ENCODE peak calls at places on chromosomes 4 and X, in six cellular contexts. Y is left cardiac atrium, D is GM23248, I is hepatic stellate cell, V is ELF-1, Z is ovary. N is an unnamed sample.
A peak's percentile ranks its signal among the peaks of the same experiment; 100 is the strongest.

GRCh38 chrX:866441-866990 is 235.9 kb downstream of the SHOX start:
- DNase-seq in I (no peak), V (no peak), D (no peak), Y (no peak), Z (no peak), N (no peak)

GRCh38 chr4:77153016-77153415 is 4.0 kb upstream of the CCNG2 start:
- DNase-seq in Y (no peak), Z (no peak), I (no peak), V (no peak), D (no peak), N (no peak)

GRCh38 chrX:96004386-96004785 is 680.3 kb upstream of the DIAPH2 start:
- DNase-seq in I (peak; percentile 1), D (no peak), Z (no peak), Y (no peak), V (no peak), N (no peak)

GRCh38 chr4:8694651-8695151 is 102.1 kb downstream of the CPZ start:
- DNase-seq in I (no peak), V (no peak), D (no peak), Y (no peak), Z (no peak), N (no peak)

GRCh38 chr4:25001499-25001898 is 29.2 kb downstream of the LGI2 start:
- DNase-seq in V (no peak), Z (no peak), D (no peak), I (no peak), Y (no peak), N (no peak)

GRCh38 chr4:83436680-83437079 is 18.9 kb downstream of the HELQ start:
- DNase-seq in V (no peak), D (no peak), I (no peak), Z (no peak), Y (no peak), N (no peak)

GRCh38 chrX:29530520-29530919 is 684.8 kb upstream of the MAGEB2 start:
- DNase-seq in V (no peak), D (peak; percentile 27), Z (no peak), Y (no peak), I (peak; percentile 2), N (no peak)

GRCh38 chr4:181278941-181279340 is 964.3 kb upstream of the TENM3 start:
- DNase-seq in D (no peak), I (no peak), Y (no peak), Z (no peak), V (no peak), N (no peak)

GRCh38 chr4:105149771-105150170 is 3.1 kb downstream of the TET2 start:
- DNase-seq in Y (no peak), Z (no peak), I (no peak), D (no peak), V (no peak), N (no peak)

GRCh38 chrX:124406294-124407013 is 60.1 kb downstream of the SH2D1A start:
- DNase-seq in V (peak; percentile 65), Z (no peak), D (peak; percentile 83), Y (peak; percentile 36), I (peak; percentile 66), N (no peak)

GRCh38 chr4:134544303-134544761 is 342.7 kb upstream of the PABPC4L start:
- DNase-seq in Y (no peak), D (peak; percentile 37), I (no peak), V (no peak), Z (no peak), N (no peak)

GRCh38 chr4:159012381-159012780 is 90.5 kb upstream of the RAPGEF2 start:
- DNase-seq in Z (no peak), V (no peak), D (peak; percentile 77), Y (no peak), I (peak; percentile 31), N (no peak)

GRCh38 chrX:1912193-1912592 is 297.3 kb downstream of the ASMT start:
- DNase-seq in D (no peak), I (no peak), Y (no peak), Z (no peak), V (no peak), N (no peak)

GRCh38 chrX:7225338-7225737 is 77.4 kb upstream of the PUDP start:
- DNase-seq in I (no peak), Z (no peak), Y (no peak), D (no peak), V (no peak), N (no peak)

GRCh38 chrX:44931441-44931973 is 58.5 kb downstream of the KDM6A start:
- DNase-seq in D (no peak), I (no peak), Z (no peak), Y (no peak), V (no peak), N (no peak)

GRCh38 chr4:41256740-41257256 is at the start of gene UCHL1:
- DNase-seq in D (peak; percentile 67), Y (peak; percentile 59), Z (peak; percentile 69), V (peak; percentile 97), I (peak; percentile 16), N (peak; percentile 55)

GRCh38 chr4:94532016-94532789 is 80.5 kb downstream of the PDLIM5 start:
- DNase-seq in D (peak; percentile 44), Y (no peak), I (no peak), V (no peak), Z (no peak), N (no peak)

GRCh38 chrX:40021647-40022046 is 76.1 kb downstream of the BCOR start:
- DNase-seq in Z (no peak), D (no peak), V (no peak), I (no peak), Y (no peak), N (no peak)

GRCh38 chrX:56728321-56728720 is 722 bp upstream of the NBDY start:
- DNase-seq in D (peak; percentile 24), Y (no peak), V (no peak), Z (no peak), I (no peak), N (no peak)